ENCODE peak calls at places on chromosomes 3 and 15, in seven cellular contexts. T is NCI-H446 treated with DMSO at 0.1 percent for 48 hours, X is GM04504, Q is mesothelial cell of epicardium, N is non-pigmented ciliary epithelial cell, B is NCI-H460, W is cardiac muscle cell. P is an unnamed sample.

GRCh38 chr15:34119291-34119690 is 17.4 kb downstream of the PGBD4 start:
- DNase-seq in T (no peak), X (no peak), Q (no peak), N (no peak), B (no peak), W (no peak), P (no peak)

GRCh38 chr15:87639305-87640011 is 617.1 kb downstream of the NTRK3 start:
- DNase-seq in T (no peak), X (no peak), Q (no peak), N (no peak), B (no peak), W (no peak), P (no peak)

GRCh38 chr3:98732239-98733054 is 30.7 kb upstream of the ST3GAL6 start:
- DNase-seq in T (no peak), X (no peak), Q (peak), N (no peak), B (no peak), W (peak), P (peak)

GRCh38 chr3:152964901-152965609 is 130.1 kb downstream of the P2RY1 start:
- DNase-seq in T (no peak), X (no peak), Q (no peak), N (no peak), B (no peak), W (no peak), P (no peak)

GRCh38 chr15:76939715-76940114 is 8.2 kb downstream of the RCN2 start:
- DNase-seq in T (no peak), X (no peak), Q (no peak), N (no peak), B (no peak), W (no peak), P (no peak)

GRCh38 chr3:38137615-38138346 is 680 bp upstream of the MYD88 start:
- DNase-seq in T (no peak), X (no peak), Q (no peak), N (no peak), B (no peak), W (no peak), P (no peak)

GRCh38 chr3:100002599-100003350 is 111.5 kb downstream of the FILIP1L start:
- DNase-seq in T (no peak), X (peak), Q (peak), N (peak), B (peak), W (no peak), P (no peak)

GRCh38 chr3:177459397-177459796 is 262.1 kb upstream of the TBL1XR1 start:
- DNase-seq in T (no peak), X (no peak), Q (no peak), N (peak), B (no peak), W (peak), P (no peak)

GRCh38 chr15:74653426-74654082 is 37.9 kb downstream of the CLK3 start:
- DNase-seq in T (no peak), X (peak), Q (no peak), N (peak), B (no peak), W (peak), P (no peak)

GRCh38 chr3:21654241-21654640 is 96.8 kb downstream of the ZNF385D start:
- DNase-seq in T (no peak), X (no peak), Q (no peak), N (no peak), B (no peak), W (no peak), P (no peak)

GRCh38 chr3:76400141-76400540 is 614.8 kb upstream of the ZNF717 start:
- DNase-seq in T (no peak), X (no peak), Q (no peak), N (no peak), B (no peak), W (no peak), P (no peak)

GRCh38 chr3:137709011-137709601 is 55.0 kb upstream of the SOX14 start:
- DNase-seq in T (no peak), X (no peak), Q (no peak), N (no peak), B (no peak), W (peak), P (peak)

GRCh38 chr3:183244981-183245476 is 8.0 kb upstream of the B3GNT5 start:
- DNase-seq in T (no peak), X (no peak), Q (no peak), N (no peak), B (no peak), W (no peak), P (no peak)

GRCh38 chr3:162743091-162743490 is 1246.5 kb downstream of the OTOL1 start:
- DNase-seq in T (no peak), X (no peak), Q (no peak), N (no peak), B (no peak), W (peak), P (no peak)

GRCh38 chr15:42214600-42214999 is 6.5 kb upstream of the VPS39 start:
- DNase-seq in T (no peak), X (no peak), Q (no peak), N (no peak), B (no peak), W (no peak), P (no peak)

GRCh38 chr15:51366911-51367310 is 25.5 kb downstream of the GLDN start:
- DNase-seq in T (no peak), X (peak), Q (no peak), N (no peak), B (no peak), W (no peak), P (no peak)

GRCh38 chr3:42501321-42501680 is 1.1 kb upstream of the VIPR1 start:
- DNase-seq in T (no peak), X (no peak), Q (peak), N (no peak), B (no peak), W (peak), P (no peak)

GRCh38 chr3:112653881-112654300 is 12.9 kb upstream of the CCDC80 start:
- DNase-seq in T (no peak), X (peak), Q (no peak), N (peak), B (no peak), W (no peak), P (no peak)

GRCh38 chr3:74443102-74443501 is 171.4 kb downstream of the CNTN3 start:
- DNase-seq in T (no peak), X (no peak), Q (no peak), N (no peak), B (no peak), W (no peak), P (no peak)

GRCh38 chr15:76483018-76483417 is 146.4 kb downstream of the ISL2 start:
- DNase-seq in T (no peak), X (no peak), Q (no peak), N (no peak), B (no peak), W (no peak), P (no peak)

GRCh38 chr3:133209871-133210550 is 171.8 kb downstream of the TMEM108 start:
- DNase-seq in T (no peak), X (peak), Q (no peak), N (no peak), B (no peak), W (no peak), P (no peak)

GRCh38 chr15:44084171-44084570 is 110.9 kb downstream of the FRMD5 start:
- DNase-seq in T (no peak), X (no peak), Q (no peak), N (no peak), B (no peak), W (no peak), P (no peak)

GRCh38 chr3:15491143-15491542 is 30.4 kb downstream of the COLQ start:
- DNase-seq in T (no peak), X (no peak), Q (no peak), N (no peak), B (no peak), W (no peak), P (no peak)

GRCh38 chr3:182699550-182700170 is 93.6 kb upstream of the ATP11B start:
- DNase-seq in T (no peak), X (no peak), Q (no peak), N (no peak), B (no peak), W (no peak), P (no peak)

GRCh38 chr15:56989411-56989924 is 71.0 kb downstream of the TCF12 start:
- DNase-seq in T (no peak), X (no peak), Q (no peak), N (no peak), B (peak), W (peak), P (no peak)

GRCh38 chr15:70829366-70830166 is 24.4 kb downstream of the LARP6 start:
- DNase-seq in T (no peak), X (no peak), Q (no peak), N (no peak), B (no peak), W (no peak), P (no peak)

GRCh38 chr3:1092771-1093170 is at the start of gene CNTN6:
- DNase-seq in T (no peak), X (no peak), Q (no peak), N (no peak), B (no peak), W (peak), P (peak)

GRCh38 chr3:57852896-57853295 is 96.8 kb downstream of the SLMAP start:
- DNase-seq in T (no peak), X (no peak), Q (no peak), N (no peak), B (peak), W (no peak), P (no peak)

GRCh38 chr3:10008588-10009344 is 17.5 kb upstream of the FANCD2 start:
- DNase-seq in T (no peak), X (no peak), Q (peak), N (no peak), B (peak), W (peak), P (no peak)

GRCh38 chr3:37097776-37098175 is 76.6 kb downstream of the LRRFIP2 start:
- DNase-seq in T (no peak), X (no peak), Q (no peak), N (no peak), B (no peak), W (no peak), P (no peak)

GRCh38 chr3:69282191-69282590 is 103.7 kb downstream of the FRMD4B start:
- DNase-seq in T (no peak), X (no peak), Q (no peak), N (no peak), B (no peak), W (no peak), P (no peak)

GRCh38 chr3:126023390-126023789 is 54.4 kb downstream of the ROPN1B start:
- DNase-seq in T (no peak), X (no peak), Q (no peak), N (no peak), B (no peak), W (peak), P (no peak)

GRCh38 chr3:72032435-72033118 is 247.6 kb upstream of the PROK2 start:
- DNase-seq in T (no peak), X (no peak), Q (no peak), N (no peak), B (no peak), W (peak), P (no peak)

GRCh38 chr3:13023251-13024055 is 49.8 kb downstream of the IQSEC1 start:
- DNase-seq in T (no peak), X (no peak), Q (no peak), N (no peak), B (no peak), W (no peak), P (no peak)

GRCh38 chr3:176147251-176147650 is 1050.0 kb downstream of the TBL1XR1 start:
- DNase-seq in T (no peak), X (no peak), Q (no peak), N (no peak), B (no peak), W (no peak), P (no peak)

GRCh38 chr3:159619341-159619885 is 369.2 kb upstream of the IL12A start:
- DNase-seq in T (no peak), X (peak), Q (no peak), N (no peak), B (no peak), W (peak), P (no peak)

P was measured in NCI-H1694.